ENCODE peak calls at places on chromosomes 11 and 22, in seven cellular contexts. Y is endodermal cell, K is A549, H is adipocyte, L is lower leg skin, X is left ventricle myocardium inferior, O is astrocyte. S is an unnamed sample.

GRCh38 chr22:46588279-46589140 is 31.7 kb upstream of the GRAMD4 start:
- DNase-seq in H (no peak), L (no peak), Y (peak), O (no peak), K (no peak), X (peak), S (peak)

GRCh38 chr11:32890843-32891656 is 1.6 kb upstream of the QSER1 start:
- DNase-seq in O (no peak), Y (peak), L (no peak), X (no peak), K (no peak), H (no peak), S (no peak)

GRCh38 chr11:253160-253885 is 16.5 kb downstream of the PSMD13 start:
- DNase-seq in Y (peak), X (no peak), H (no peak), O (no peak), K (no peak), L (no peak), S (no peak)

GRCh38 chr11:26901162-26901561 is 92.8 kb upstream of the FIBIN start:
- DNase-seq in O (peak), Y (no peak), K (no peak), L (no peak), H (peak), X (no peak), S (no peak)

GRCh38 chr22:43945632-43946390 is 9.4 kb upstream of the SAMM50 start:
- DNase-seq in O (no peak), X (peak), H (peak), L (no peak), Y (peak), K (peak), S (no peak)

GRCh38 chr11:2207773-2208621 is 36.4 kb upstream of the TH start:
- DNase-seq in H (no peak), L (peak), K (no peak), X (peak), Y (no peak), O (no peak), S (peak)

GRCh38 chr22:29842740-29843139 is 4.7 kb upstream of the ASCC2 start:
- DNase-seq in Y (no peak), X (no peak), H (peak), L (peak), K (peak), O (peak), S (no peak)

GRCh38 chr22:41256898-41257260 is 16.1 kb upstream of the CHADL start:
- DNase-seq in Y (no peak), L (no peak), K (no peak), X (no peak), H (no peak), O (peak), S (no peak)

GRCh38 chr11:14445542-14446530 is 53.8 kb downstream of the COPB1 start:
- DNase-seq in Y (no peak), O (peak), K (no peak), X (no peak), L (no peak), H (peak), S (no peak)

DNA sequence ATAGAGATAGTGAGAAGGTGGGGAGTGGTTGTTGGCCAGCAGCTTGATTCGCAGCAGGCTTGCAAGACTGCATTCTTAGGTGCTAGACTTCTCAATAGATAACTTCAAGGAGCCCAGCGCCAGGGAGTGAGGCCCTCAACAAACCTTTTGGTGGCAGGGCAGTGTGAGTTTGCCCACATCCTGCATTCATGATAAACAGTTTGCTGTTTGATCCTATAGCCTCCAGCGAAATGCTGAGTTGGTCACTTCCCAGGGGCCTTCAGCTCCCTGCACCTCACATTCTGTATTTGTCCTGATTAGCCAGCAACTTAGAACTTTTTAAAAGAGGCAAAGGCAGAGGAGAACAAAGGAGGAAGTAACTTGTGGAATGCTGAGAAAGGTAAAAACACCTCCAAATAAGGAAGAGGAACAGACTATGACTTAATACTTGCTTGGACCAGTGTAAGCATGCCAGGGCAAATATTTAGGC is 25.1 kb downstream of the OR10A6 start:
- DNase-seq in H (no peak), O (no peak), Y (peak), L (no peak), K (no peak), X (no peak), S (peak)
- H3K4me3 ChIP-seq in H (no peak), O (no peak), Y (peak), L (no peak), K (no peak), X (no peak), S (no peak)

DNA sequence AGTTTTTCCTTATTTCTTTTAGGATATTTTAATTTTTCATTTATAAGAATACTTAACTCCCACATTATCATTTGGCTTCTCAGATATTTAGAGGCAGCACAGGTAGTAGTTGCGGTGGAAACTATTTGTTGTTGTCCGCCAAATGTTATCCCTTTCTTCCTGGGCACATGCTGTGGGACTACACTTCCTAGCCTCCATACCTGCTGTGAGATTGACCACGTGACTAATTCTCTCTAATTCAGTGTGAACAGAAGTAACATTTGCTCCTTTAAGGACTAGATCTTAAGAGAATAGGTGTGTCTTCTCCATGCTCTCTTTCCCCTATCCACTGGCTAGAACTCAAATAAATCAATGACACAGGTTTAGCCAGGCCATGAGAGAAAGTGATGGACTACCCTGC is 136.5 kb downstream of the ATG16L2 start:
- DNase-seq in K (no peak), X (no peak), O (no peak), Y (peak), H (no peak), L (no peak), S (no peak)
- H3K4me3 ChIP-seq in K (no peak), X (no peak), O (no peak), Y (no peak), H (no peak), L (no peak), S (no peak)

DNA sequence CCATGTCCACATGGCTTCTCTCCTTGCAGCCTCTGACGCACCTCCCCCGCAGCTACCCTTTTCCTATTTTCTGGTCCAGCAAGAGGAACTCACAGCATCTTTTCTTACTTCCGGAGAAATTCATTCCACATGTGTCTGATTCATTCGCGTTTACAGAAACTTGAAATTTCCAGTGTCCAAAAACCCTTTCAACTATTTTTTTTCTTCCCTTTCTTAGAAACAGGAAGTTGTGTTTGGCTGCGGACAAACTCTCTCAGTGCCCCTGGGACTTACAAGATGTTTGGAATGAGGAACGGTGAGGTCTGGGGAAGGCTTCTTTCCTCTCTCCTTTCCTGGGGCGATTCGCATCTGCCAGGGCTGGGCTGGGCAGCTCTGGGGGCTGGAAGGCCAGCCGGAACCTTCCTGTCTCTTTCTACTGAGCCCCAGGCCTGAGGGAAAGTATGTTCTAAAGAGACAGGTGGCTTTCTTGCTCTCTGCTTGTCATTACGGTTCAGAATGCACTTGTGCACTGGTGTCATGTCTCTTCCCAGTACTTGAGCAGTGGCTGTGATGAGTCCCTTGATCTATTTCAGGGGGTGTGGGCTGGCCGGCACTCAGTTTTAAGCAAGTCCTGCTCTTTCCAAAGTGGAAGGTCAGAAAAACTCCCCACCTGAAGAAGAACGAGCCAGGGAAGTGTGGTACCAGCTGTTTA is 27.5 kb downstream of the ADAMTS8 start:
- DNase-seq in O (peak), L (peak), H (peak), X (no peak), Y (no peak), K (no peak), S (no peak)
- H3K4me3 ChIP-seq in O (no peak), L (no peak), H (no peak), X (no peak), Y (no peak), K (no peak), S (no peak)

GRCh38 chr11:111982019-111982464 is 43.2 kb upstream of the DLAT start:
- DNase-seq in L (peak), X (no peak), K (peak), H (peak), Y (peak), O (peak), S (no peak)
- H3K4me3 ChIP-seq in L (no peak), X (no peak), K (no peak), H (no peak), Y (peak), O (no peak), S (peak)

S was measured in kidney.